ENCODE peak calls at places on chromosome 13, in seven cellular contexts. J is heart left ventricle, M is uterus, Q is HCT116, V is breast epithelium, G is K562, L is right lobe of liver. E is an unnamed sample.

GRCh38 chr13:105436946-105437345 is 1098.5 kb downstream of the EFNB2 start:
- DNase-seq in M (no peak), J (no peak), G (no peak), V (no peak), Q (no peak), L (no peak), E (no peak)

GRCh38 chr13:30422056-30422914 is at the start of gene UBE2L5:
- DNase-seq in Q (peak; percentile 63), G (peak; percentile 65), J (peak; percentile 78), V (peak; percentile 80), L (peak; percentile 88), M (peak; percentile 86), E (peak; percentile 72)

GRCh38 chr13:110913322-110913721 is 1.5 kb downstream of the ANKRD10 start:
- DNase-seq in Q (no peak), L (no peak), V (no peak), G (no peak), J (no peak), M (no peak), E (peak; percentile 69)

GRCh38 chr13:112724788-112725345 is 35.0 kb downstream of the ATP11A start:
- DNase-seq in V (no peak), M (no peak), Q (no peak), J (no peak), G (no peak), L (no peak), E (no peak)

GRCh38 chr13:19673473-19674430 is 40.3 kb downstream of the MPHOSPH8 start:
- DNase-seq in M (no peak), V (no peak), G (no peak), Q (no peak), L (no peak), J (no peak), E (no peak)

GRCh38 chr13:45416521-45417125 is 1.6 kb downstream of the SLC25A30 start:
- DNase-seq in Q (no peak), G (no peak), J (no peak), L (no peak), V (no peak), M (no peak), E (no peak)

GRCh38 chr13:100176781-100177389 is 88.0 kb downstream of the PCCA start:
- DNase-seq in G (no peak), Q (no peak), V (no peak), J (no peak), L (no peak), M (no peak), E (no peak)

GRCh38 chr13:46134961-46135522 is 30.2 kb upstream of the CPB2 start:
- DNase-seq in J (no peak), V (no peak), L (no peak), Q (peak; percentile 34), G (no peak), M (no peak), E (no peak)

GRCh38 chr13:112083971-112084370 is 17.0 kb downstream of the SOX1 start:
- DNase-seq in V (no peak), G (no peak), Q (no peak), J (no peak), M (no peak), L (no peak), E (no peak)

GRCh38 chr13:24651718-24652345 is 28.4 kb upstream of the ATP12A start:
- DNase-seq in G (no peak), V (no peak), L (no peak), Q (no peak), J (no peak), M (no peak), E (peak; percentile 68)

GRCh38 chr13:34065915-34066314 is 248.0 kb downstream of the RFC3 start:
- DNase-seq in G (no peak), M (no peak), J (no peak), L (no peak), V (no peak), Q (peak; percentile 54), E (no peak)

GRCh38 chr13:66099825-66100224 is 1130.3 kb downstream of the PCDH9 start:
- DNase-seq in M (no peak), Q (no peak), J (no peak), G (no peak), L (no peak), V (no peak), E (no peak)

GRCh38 chr13:44072536-44072935 is 192.8 kb downstream of the LACC1 start:
- DNase-seq in M (no peak), Q (no peak), J (no peak), L (no peak), V (no peak), G (no peak), E (no peak)

GRCh38 chr13:105441406-105441805 is 1094.1 kb downstream of the EFNB2 start:
- DNase-seq in L (no peak), G (no peak), M (no peak), Q (no peak), J (no peak), V (no peak), E (no peak)

GRCh38 chr13:112740502-112741131 is 50.8 kb downstream of the ATP11A start:
- DNase-seq in L (peak; percentile 71), V (no peak), M (peak; percentile 82), Q (no peak), J (peak; percentile 87), G (peak; percentile 34), E (peak; percentile 56)

GRCh38 chr13:43270043-43270830 is 246.9 kb downstream of the DNAJC15 start:
- DNase-seq in G (no peak), M (no peak), J (no peak), Q (no peak), V (no peak), L (no peak), E (no peak)

GRCh38 chr13:42137856-42138537 is 89.5 kb downstream of the DGKH start:
- DNase-seq in J (no peak), V (no peak), G (no peak), Q (no peak), M (no peak), L (no peak), E (no peak)

GRCh38 chr13:24747248-24748151 is 16.5 kb upstream of the RNF17 start:
- DNase-seq in J (no peak), Q (no peak), M (no peak), V (no peak), G (no peak), L (no peak), E (no peak)

GRCh38 chr13:74825170-74825948 is 656.6 kb downstream of the TBC1D4 start:
- DNase-seq in J (peak; percentile 10), V (no peak), G (no peak), M (no peak), Q (no peak), L (no peak), E (no peak)

GRCh38 chr13:33349314-33349995 is 63.9 kb upstream of the STARD13 start:
- DNase-seq in V (no peak), M (peak; percentile 26), J (peak; percentile 36), G (no peak), Q (no peak), L (peak; percentile 25), E (no peak)

GRCh38 chr13:57353831-57354230 is 186.8 kb downstream of the PRR20E start:
- DNase-seq in G (no peak), J (no peak), M (no peak), L (no peak), V (no peak), Q (no peak), E (no peak)

GRCh38 chr13:45674908-45675307 is 27.2 kb upstream of the CBY2 start:
- DNase-seq in J (no peak), M (no peak), G (no peak), V (no peak), Q (no peak), L (no peak), E (no peak)

GRCh38 chr13:46150134-46150693 is 31.8 kb downstream of the LCP1 start:
- DNase-seq in J (no peak), L (no peak), M (no peak), Q (no peak), V (no peak), G (no peak), E (no peak)

GRCh38 chr13:73657821-73658540 is 476.2 kb downstream of the KLF12 start:
- DNase-seq in G (no peak), Q (no peak), J (peak; percentile 59), V (no peak), L (no peak), M (peak; percentile 19), E (no peak)

GRCh38 chr13:113470073-113470472 is 16.8 kb upstream of the ADPRHL1 start:
- DNase-seq in M (no peak), V (no peak), J (no peak), L (no peak), Q (no peak), G (no peak), E (no peak)

GRCh38 chr13:40765602-40766001 is 5.4 kb downstream of the MRPS31 start:
- DNase-seq in Q (no peak), M (no peak), J (no peak), V (no peak), G (no peak), L (no peak), E (no peak)
- TF ChIP-seq POLR2A in Q (no peak), M (no peak), J (no peak), V (no peak), G (no peak), L (no peak), E (no peak)

DNA sequence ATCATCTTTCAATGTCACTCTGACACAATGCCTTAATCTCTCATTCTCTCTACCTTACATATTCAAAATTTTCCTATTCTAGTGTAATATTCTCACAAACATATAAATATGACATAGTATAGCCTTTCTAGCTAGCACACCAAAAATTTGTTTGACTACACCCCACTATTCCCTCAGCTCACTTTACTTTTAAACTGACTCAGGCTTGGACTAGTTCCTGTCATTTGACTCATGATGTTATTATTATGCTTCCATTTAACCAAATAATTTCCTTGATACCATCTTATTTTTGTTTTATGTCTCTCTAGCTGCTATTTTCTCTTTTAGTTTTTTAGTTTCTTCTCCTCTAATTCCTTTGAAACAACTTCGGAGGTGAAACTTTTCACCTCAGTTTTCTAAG is 1745.6 kb upstream of the PCDH20 start:
- DNase-seq in V (no peak), G (no peak), Q (no peak), M (no peak), L (no peak), J (no peak), E (no peak)
- H3K4me1 ChIP-seq in V (no peaks in the 10 kb centered on the region), G (no peaks in the 10 kb centered on the region), Q (no peaks in the 10 kb centered on the region), M (no peaks in the 10 kb centered on the region), L (peaks cover 3% of the 10 kb centered on the region), J (no peaks in the 10 kb centered on the region), E (no peaks in the 10 kb centered on the region)

DNA sequence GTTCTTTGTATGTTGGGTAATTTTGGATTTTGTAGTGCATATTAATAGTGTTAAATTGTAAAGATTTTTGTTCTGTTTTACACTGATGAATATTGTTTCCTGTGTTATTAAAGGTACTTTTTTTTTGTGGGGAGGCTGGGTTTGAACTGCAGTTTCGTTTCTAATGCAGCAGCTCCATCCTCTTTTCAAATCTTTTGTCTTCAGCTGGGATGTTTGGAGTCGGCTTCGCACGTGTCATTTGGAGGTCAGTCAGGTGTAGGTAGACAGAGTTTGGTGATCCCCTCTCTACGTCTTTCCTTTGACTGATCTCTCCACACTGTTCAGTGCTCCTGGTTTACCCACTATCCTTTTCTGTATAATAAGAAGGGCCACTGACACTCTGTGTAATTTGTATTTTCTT is 30.3 kb downstream of the TDRD3 start:
- DNase-seq in J (no peak), V (no peak), G (no peak), M (no peak), Q (no peak), L (no peak), E (no peak)
- TF ChIP-seq POLR2A in J (no peak), V (no peak), G (no peak), M (no peak), Q (no peak), L (no peak), E (no peak)

DNA sequence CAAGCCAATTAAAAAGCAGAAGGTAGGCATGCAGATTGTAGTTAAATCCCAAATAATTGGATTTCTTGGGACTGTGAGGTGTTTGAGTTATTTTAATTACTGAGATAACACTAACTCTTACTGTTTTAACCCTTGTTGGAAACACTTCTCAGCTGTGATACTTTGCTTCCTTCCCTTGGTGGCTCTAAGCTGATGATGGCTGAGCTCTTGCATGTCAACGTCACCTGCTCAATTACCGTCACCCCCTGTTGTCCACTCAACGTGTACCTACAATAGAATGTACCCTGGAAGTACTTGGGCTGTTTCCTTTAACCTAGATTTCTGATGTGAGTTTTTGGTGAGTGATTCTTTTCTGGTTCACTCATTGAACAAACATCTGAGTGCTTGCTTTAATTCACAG is 303.4 kb downstream of the SLC7A1 start:
- DNase-seq in V (no peak), M (no peak), G (no peak), J (no peak), L (no peak), Q (no peak), E (no peak)
- H3K4me1 ChIP-seq in V (no peaks in the 10 kb centered on the region), M (no peaks in the 10 kb centered on the region), G (no peaks in the 10 kb centered on the region), J (no peaks in the 10 kb centered on the region), L (no peaks in the 10 kb centered on the region), Q (no peaks in the 10 kb centered on the region), E (no peaks in the 10 kb centered on the region)

E was measured in Peyer's patch.